ENCODE peak calls at places on chromosomes 4 and X, in seven cellular contexts. One of them, this sample, is unnamed. For H3K4me1, the result is how much of the 10 kb centered on the place peaks cover.

GRCh38 chrX:70481424-70481823 is 36.8 kb downstream of the DLG3 start:
- DNase-seq in small intestine: no peak
- DNase-seq in lung: no peak
- DNase-seq in tibial nerve: no peak
- DNase-seq in cardiac muscle cell: peak
- DNase-seq in transverse colon: no peak
- DNase-seq in GM23338: no peak
- DNase-seq in this sample: no peak

GRCh38 chrX:105167233-105167632 is 53.3 kb downstream of the TEX13A start:
- DNase-seq in small intestine: no peak
- DNase-seq in lung: no peak
- DNase-seq in tibial nerve: no peak
- DNase-seq in cardiac muscle cell: no peak
- DNase-seq in transverse colon: no peak
- DNase-seq in GM23338: no peak
- DNase-seq in this sample: no peak

GRCh38 chrX:115639481-115639880 is 78.5 kb downstream of the PLS3 start:
- DNase-seq in small intestine: no peak
- DNase-seq in lung: no peak
- DNase-seq in tibial nerve: no peak
- DNase-seq in cardiac muscle cell: no peak
- DNase-seq in transverse colon: no peak
- DNase-seq in GM23338: peak
- DNase-seq in this sample: no peak

GRCh38 chr4:47374477-47374876 is 89.0 kb downstream of the COMMD8 start:
- DNase-seq in small intestine: no peak
- DNase-seq in lung: no peak
- DNase-seq in tibial nerve: no peak
- DNase-seq in cardiac muscle cell: no peak
- DNase-seq in transverse colon: no peak
- DNase-seq in GM23338: no peak
- DNase-seq in this sample: no peak

GRCh38 chr4:54614094-54614493 is 43.7 kb upstream of the KIT start:
- DNase-seq in small intestine: no peak
- DNase-seq in lung: no peak
- DNase-seq in tibial nerve: no peak
- DNase-seq in cardiac muscle cell: no peak
- DNase-seq in transverse colon: no peak
- DNase-seq in GM23338: no peak
- DNase-seq in this sample: no peak

GRCh38 chr4:154686838-154687237 is 57.0 kb upstream of the LRAT start:
- DNase-seq in small intestine: no peak
- DNase-seq in lung: no peak
- DNase-seq in tibial nerve: no peak
- DNase-seq in cardiac muscle cell: no peak
- DNase-seq in transverse colon: no peak
- DNase-seq in GM23338: no peak
- DNase-seq in this sample: no peak

GRCh38 chrX:150212672-150213480 is 150.2 kb upstream of the MAMLD1 start:
- DNase-seq in small intestine: no peak
- DNase-seq in lung: no peak
- DNase-seq in tibial nerve: no peak
- DNase-seq in cardiac muscle cell: peak
- DNase-seq in transverse colon: no peak
- DNase-seq in GM23338: peak
- DNase-seq in this sample: no peak

GRCh38 chrX:150239946-150240642 is 123.0 kb upstream of the MAMLD1 start:
- DNase-seq in small intestine: no peak
- DNase-seq in lung: peak
- DNase-seq in tibial nerve: no peak
- DNase-seq in cardiac muscle cell: no peak
- DNase-seq in transverse colon: no peak
- DNase-seq in GM23338: no peak
- DNase-seq in this sample: no peak

GRCh38 chr4:48772568-48772967 is 7.5 kb downstream of the FRYL start:
- DNase-seq in small intestine: no peak
- DNase-seq in lung: no peak
- DNase-seq in tibial nerve: no peak
- DNase-seq in cardiac muscle cell: no peak
- DNase-seq in transverse colon: no peak
- DNase-seq in GM23338: no peak
- DNase-seq in this sample: no peak

GRCh38 chr4:11367371-11367770 is 61.3 kb downstream of the HS3ST1 start:
- DNase-seq in small intestine: peak
- DNase-seq in lung: peak
- DNase-seq in tibial nerve: peak
- DNase-seq in cardiac muscle cell: peak
- DNase-seq in transverse colon: peak
- DNase-seq in GM23338: no peak
- DNase-seq in this sample: no peak

GRCh38 chr4:110198472-110199419 is at the start of gene ELOVL6:
- DNase-seq in small intestine: peak
- DNase-seq in lung: peak
- DNase-seq in tibial nerve: peak
- DNase-seq in cardiac muscle cell: peak
- DNase-seq in transverse colon: peak
- DNase-seq in GM23338: peak
- DNase-seq in this sample: peak

GRCh38 chr4:4762909-4763814 is 96.3 kb upstream of the MSX1 start:
- DNase-seq in small intestine: no peak
- DNase-seq in lung: no peak
- DNase-seq in tibial nerve: no peak
- DNase-seq in cardiac muscle cell: peak
- DNase-seq in transverse colon: no peak
- DNase-seq in GM23338: peak
- DNase-seq in this sample: no peak

GRCh38 chr4:25950476-25951389 is 36.7 kb downstream of the SMIM20 start:
- DNase-seq in small intestine: no peak
- DNase-seq in lung: no peak
- DNase-seq in tibial nerve: no peak
- DNase-seq in cardiac muscle cell: no peak
- DNase-seq in transverse colon: no peak
- DNase-seq in GM23338: peak
- DNase-seq in this sample: no peak

GRCh38 chrX:9573282-9574106 is 108.6 kb downstream of the TBL1X start:
- DNase-seq in small intestine: peak
- DNase-seq in lung: no peak
- DNase-seq in tibial nerve: no peak
- DNase-seq in cardiac muscle cell: no peak
- DNase-seq in transverse colon: no peak
- DNase-seq in GM23338: peak
- DNase-seq in this sample: no peak

GRCh38 chr4:15893967-15894366 is 44.6 kb downstream of the FGFBP1 start:
- DNase-seq in small intestine: no peak
- DNase-seq in lung: peak
- DNase-seq in tibial nerve: no peak
- DNase-seq in cardiac muscle cell: no peak
- DNase-seq in transverse colon: no peak
- DNase-seq in GM23338: no peak
- DNase-seq in this sample: peak

GRCh38 chrX:51837926-51838325 is 55.5 kb upstream of the MAGED1 start:
- DNase-seq in small intestine: peak
- DNase-seq in lung: no peak
- DNase-seq in tibial nerve: peak
- DNase-seq in cardiac muscle cell: no peak
- DNase-seq in transverse colon: peak
- DNase-seq in GM23338: no peak
- DNase-seq in this sample: no peak

GRCh38 chr4:35900608-35901243 is 343.6 kb downstream of the ARAP2 start:
- DNase-seq in small intestine: no peak
- DNase-seq in lung: no peak
- DNase-seq in tibial nerve: no peak
- DNase-seq in cardiac muscle cell: no peak
- DNase-seq in transverse colon: no peak
- DNase-seq in GM23338: no peak
- DNase-seq in this sample: no peak

GRCh38 chr4:169270156-169270809 is 473 bp downstream of the SH3RF1 start:
- DNase-seq in small intestine: peak
- DNase-seq in lung: peak
- DNase-seq in tibial nerve: peak
- DNase-seq in cardiac muscle cell: peak
- DNase-seq in transverse colon: peak
- DNase-seq in GM23338: peak
- DNase-seq in this sample: peak

GRCh38 chr4:155984398-155984797 is 30.7 kb upstream of the CTSO start:
- DNase-seq in small intestine: no peak
- DNase-seq in lung: no peak
- DNase-seq in tibial nerve: no peak
- DNase-seq in cardiac muscle cell: no peak
- DNase-seq in transverse colon: no peak
- DNase-seq in GM23338: no peak
- DNase-seq in this sample: no peak

GRCh38 chrX:35046646-35047231 is 104.1 kb downstream of the FAM47B start:
- DNase-seq in small intestine: no peak
- DNase-seq in lung: no peak
- DNase-seq in tibial nerve: no peak
- DNase-seq in cardiac muscle cell: no peak
- DNase-seq in transverse colon: no peak
- DNase-seq in GM23338: no peak
- DNase-seq in this sample: no peak

GRCh38 chr4:158169516-158169915 is 3.3 kb downstream of the GASK1B start:
- DNase-seq in small intestine: no peak
- DNase-seq in lung: no peak
- DNase-seq in tibial nerve: no peak
- DNase-seq in cardiac muscle cell: no peak
- DNase-seq in transverse colon: no peak
- DNase-seq in GM23338: no peak
- DNase-seq in this sample: no peak

GRCh38 chr4:158166701-158167100 is 6.1 kb downstream of the GASK1B start:
- DNase-seq in small intestine: no peak
- DNase-seq in lung: no peak
- DNase-seq in tibial nerve: no peak
- DNase-seq in cardiac muscle cell: no peak
- DNase-seq in transverse colon: no peak
- DNase-seq in GM23338: no peak
- DNase-seq in this sample: no peak

GRCh38 chr4:158170691-158171455 is 2.0 kb downstream of the GASK1B start:
- DNase-seq in small intestine: peak
- DNase-seq in lung: peak
- DNase-seq in tibial nerve: peak
- DNase-seq in cardiac muscle cell: no peak
- DNase-seq in transverse colon: peak
- DNase-seq in GM23338: peak
- DNase-seq in this sample: no peak

GRCh38 chr4:158169931-158170690 is 2.7 kb downstream of the GASK1B start:
- DNase-seq in small intestine: peak
- DNase-seq in lung: no peak
- DNase-seq in tibial nerve: no peak
- DNase-seq in cardiac muscle cell: no peak
- DNase-seq in transverse colon: no peak
- DNase-seq in GM23338: no peak
- DNase-seq in this sample: no peak

GRCh38 chr4:158168606-158169005 is 4.2 kb downstream of the GASK1B start:
- DNase-seq in small intestine: no peak
- DNase-seq in lung: no peak
- DNase-seq in tibial nerve: no peak
- DNase-seq in cardiac muscle cell: no peak
- DNase-seq in transverse colon: no peak
- DNase-seq in GM23338: no peak
- DNase-seq in this sample: no peak
- H3K4me1 ChIP-seq in small intestine: under half
- H3K4me1 ChIP-seq in lung: under half
- H3K4me1 ChIP-seq in tibial nerve: under half
- H3K4me1 ChIP-seq in cardiac muscle cell: under half
- H3K4me1 ChIP-seq in transverse colon: under half
- H3K4me1 ChIP-seq in GM23338: under half
- H3K4me1 ChIP-seq in this sample: under half

DNA sequence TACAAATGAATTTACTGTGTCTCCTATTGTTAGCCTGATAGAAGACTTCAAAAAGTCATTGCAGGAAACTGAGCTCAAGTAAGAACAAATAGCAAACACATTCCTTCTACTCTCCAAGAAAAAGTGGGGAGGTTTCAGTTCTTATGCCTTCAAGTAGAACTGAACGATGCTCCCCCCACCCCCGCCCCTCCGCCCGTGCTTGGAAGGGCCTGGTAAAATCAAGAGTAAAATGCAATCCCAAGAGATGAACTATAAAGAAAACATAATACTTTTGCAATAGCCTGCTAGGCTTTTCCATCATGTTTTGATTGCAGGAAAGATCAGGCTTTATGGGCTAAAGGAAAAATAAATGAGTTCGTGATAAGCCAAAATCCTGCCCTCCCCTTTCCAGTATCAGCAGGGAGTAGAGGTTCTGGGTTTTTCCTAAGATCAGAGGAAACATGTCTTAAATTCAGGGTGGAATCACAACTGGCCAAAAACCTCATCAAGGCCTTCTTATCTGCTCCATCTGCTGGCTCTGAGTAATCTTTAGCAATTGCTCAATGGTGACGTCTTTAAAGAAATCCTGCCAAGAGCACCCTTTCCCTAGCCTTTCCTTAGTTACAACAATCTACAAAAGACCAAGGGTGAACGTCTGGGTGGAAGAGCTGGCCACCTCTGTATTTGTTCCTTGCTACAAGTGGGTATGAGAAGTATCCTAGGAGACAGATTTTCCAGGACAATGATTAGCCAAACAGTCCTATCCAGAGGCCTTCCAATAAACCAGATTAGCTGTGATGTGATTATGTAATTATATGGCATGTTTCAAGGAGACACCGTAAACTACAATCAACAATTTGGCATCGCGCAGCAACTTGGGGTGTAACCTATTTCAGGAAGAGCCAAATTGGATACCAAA is 66.3 kb upstream of the FAM9C start:
- DNase-seq in small intestine: peak
- DNase-seq in lung: peak
- DNase-seq in tibial nerve: no peak
- DNase-seq in cardiac muscle cell: no peak
- DNase-seq in transverse colon: peak
- DNase-seq in GM23338: peak
- DNase-seq in this sample: no peak
- H3K27ac ChIP-seq in small intestine: peak
- H3K27ac ChIP-seq in lung: peak
- H3K27ac ChIP-seq in tibial nerve: peak
- H3K27ac ChIP-seq in cardiac muscle cell: no peak
- H3K27ac ChIP-seq in transverse colon: peak
- H3K27ac ChIP-seq in GM23338: no peak
- H3K27ac ChIP-seq in this sample: peak

GRCh38 chr4:96955226-96955625 is 1115.3 kb downstream of the PDHA2 start:
- DNase-seq in small intestine: no peak
- DNase-seq in lung: no peak
- DNase-seq in tibial nerve: no peak
- DNase-seq in cardiac muscle cell: no peak
- DNase-seq in transverse colon: no peak
- DNase-seq in GM23338: no peak
- DNase-seq in this sample: no peak
- H3K4me1 ChIP-seq in small intestine: under half
- H3K4me1 ChIP-seq in lung: under half
- H3K4me1 ChIP-seq in tibial nerve: under half
- H3K4me1 ChIP-seq in cardiac muscle cell: under half
- H3K4me1 ChIP-seq in transverse colon: under half
- H3K4me1 ChIP-seq in GM23338: under half
- H3K4me1 ChIP-seq in this sample: under half

DNA sequence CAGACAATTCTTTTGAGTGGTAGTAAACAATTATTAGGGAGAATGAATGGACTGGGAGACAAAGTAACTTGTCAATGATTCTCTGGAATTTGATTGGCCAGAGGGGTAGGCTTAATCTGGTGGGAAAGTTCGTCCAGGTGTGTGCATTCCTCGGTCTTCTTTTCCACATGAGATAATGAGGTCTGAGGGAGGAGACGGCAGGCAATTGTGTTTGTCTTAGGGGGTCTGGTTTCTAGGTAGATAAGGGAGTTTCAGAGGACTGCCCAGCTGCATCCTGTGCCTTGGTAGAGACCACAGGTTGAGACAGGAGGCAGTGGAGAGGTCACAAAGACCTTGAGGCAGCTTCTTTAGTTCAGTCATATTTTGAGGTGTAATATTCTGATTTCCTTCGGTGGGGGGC is 4.2 kb downstream of the MGST2 start:
- DNase-seq in small intestine: no peak
- DNase-seq in lung: no peak
- DNase-seq in tibial nerve: no peak
- DNase-seq in cardiac muscle cell: no peak
- DNase-seq in transverse colon: no peak
- DNase-seq in GM23338: peak
- DNase-seq in this sample: no peak
- H3K27ac ChIP-seq in small intestine: no peak
- H3K27ac ChIP-seq in lung: no peak
- H3K27ac ChIP-seq in tibial nerve: no peak
- H3K27ac ChIP-seq in cardiac muscle cell: no peak
- H3K27ac ChIP-seq in transverse colon: no peak
- H3K27ac ChIP-seq in GM23338: no peak
- H3K27ac ChIP-seq in this sample: no peak